ENCODE peak calls at places on chromosomes 2 and 18, in seven cellular contexts. O, R, U, A, W, S and B are unnamed samples.

GRCh38 chr2:237864030-237864931 is 4.9 kb downstream of the RAMP1 start:
- DNase-seq in O (no peak), R (no peak), U (no peak), A (no peak), W (no peak), S (no peak), B (no peak)

GRCh38 chr18:55150001-55150400 is 190.7 kb upstream of the CCDC68 start:
- DNase-seq in O (no peak), R (no peak), U (no peak), A (no peak), W (no peak), S (no peak), B (no peak)

GRCh38 chr18:48455555-48456478 is 46.6 kb upstream of the ZBTB7C start:
- DNase-seq in O (no peak), R (no peak), U (peak), A (no peak), W (no peak), S (no peak), B (no peak)

GRCh38 chr2:209456489-209456888 is 32.6 kb downstream of the MAP2 start:
- DNase-seq in O (no peak), R (no peak), U (no peak), A (no peak), W (no peak), S (no peak), B (no peak)

GRCh38 chr2:5392658-5393057 is 299.5 kb upstream of the SOX11 start:
- DNase-seq in O (no peak), R (no peak), U (no peak), A (no peak), W (no peak), S (no peak), B (no peak)

GRCh38 chr2:203061346-203061745 is 46.7 kb downstream of the NBEAL1 start:
- DNase-seq in O (no peak), R (no peak), U (no peak), A (no peak), W (no peak), S (no peak), B (no peak)

GRCh38 chr2:217979151-217979811 is 23.5 kb downstream of the TNS1 start:
- DNase-seq in O (peak), R (no peak), U (no peak), A (no peak), W (no peak), S (no peak), B (no peak)

GRCh38 chr2:146244131-146244530 is 1600.7 kb upstream of the ACVR2A start:
- DNase-seq in O (no peak), R (no peak), U (no peak), A (no peak), W (no peak), S (no peak), B (no peak)

GRCh38 chr2:20424300-20425290 is 22.3 kb upstream of the RHOB start:
- DNase-seq in O (no peak), R (peak), U (peak), A (no peak), W (no peak), S (no peak), B (no peak)

GRCh38 chr18:62282188-62282629 is 42.9 kb upstream of the TNFRSF11A start:
- DNase-seq in O (no peak), R (no peak), U (no peak), A (no peak), W (no peak), S (no peak), B (no peak)

GRCh38 chr2:189014426-189015138 is 40.4 kb downstream of the COL3A1 start:
- DNase-seq in O (no peak), R (no peak), U (no peak), A (no peak), W (no peak), S (no peak), B (no peak)

GRCh38 chr2:78202366-78202765 is 680.2 kb upstream of the LRRTM4 start:
- DNase-seq in O (no peak), R (no peak), U (no peak), A (no peak), W (no peak), S (no peak), B (no peak)

GRCh38 chr18:6414723-6415362 is at the start of gene L3MBTL4:
- DNase-seq in O (no peak), R (no peak), U (peak), A (no peak), W (no peak), S (no peak), B (peak)

GRCh38 chr18:62577748-62578147 is 54.9 kb downstream of the ZCCHC2 start:
- DNase-seq in O (no peak), R (no peak), U (no peak), A (no peak), W (no peak), S (no peak), B (no peak)

GRCh38 chr2:206217743-206218520 is 56.5 kb upstream of the ZDBF2 start:
- DNase-seq in O (no peak), R (no peak), U (no peak), A (no peak), W (no peak), S (no peak), B (no peak)

GRCh38 chr2:780002-780401 is 102.8 kb upstream of the TMEM18 start:
- DNase-seq in O (no peak), R (no peak), U (no peak), A (no peak), W (no peak), S (no peak), B (no peak)

GRCh38 chr18:35491689-35492077 is 6.1 kb downstream of the INO80C start:
- DNase-seq in O (no peak), R (no peak), U (no peak), A (no peak), W (no peak), S (no peak), B (no peak)

GRCh38 chr2:240435955-240436625 is 627 bp downstream of the GPC1 start:
- DNase-seq in O (no peak), R (no peak), U (no peak), A (no peak), W (peak), S (peak), B (no peak)